ENCODE peak calls at places on chromosomes 3 and 15, in eight cellular contexts. S is putamen; O is NCI-H2029; Y is ELR; A is activated CD4-positive, alpha-beta T cell treated with anti-CD3 and anti-CD28 coated beads, Interleukin-2, amount 50 U/mL, for 4 hours; F is HFFc6; L is endodermal cell; W is activated T-cell treated with anti-CD3 and anti-CD28 coated beads for 1 hour. K is an unnamed sample.

GRCh38 chr3:187942658-187943241 is 197.5 kb upstream of the BCL6 start:
- DNase-seq in S (no peak), A (no peak), O (no peak), W (no peak), L (no peak), Y (no peak), F (no peak), K (no peak)

GRCh38 chr15:47484119-47484518 is 233.2 kb upstream of the SEMA6D start:
- DNase-seq in F (no peak), W (no peak), Y (peak), S (no peak), O (no peak), A (no peak), L (no peak), K (no peak)

GRCh38 chr15:76208786-76209424 is 102.4 kb downstream of the ETFA start:
- DNase-seq in S (no peak), W (no peak), F (no peak), A (no peak), Y (peak), O (peak), L (no peak), K (no peak)

GRCh38 chr15:70410371-70410975 is 312.8 kb upstream of the TLE3 start:
- DNase-seq in W (no peak), L (no peak), A (no peak), O (no peak), F (no peak), S (no peak), Y (no peak), K (no peak)

GRCh38 chr15:73986055-73986775 is 5.9 kb downstream of the STOML1 start:
- DNase-seq in L (no peak), W (no peak), Y (no peak), F (no peak), S (no peak), A (no peak), O (no peak), K (no peak)

GRCh38 chr15:31298707-31299172 is 27.9 kb upstream of the KLF13 start:
- DNase-seq in F (no peak), L (peak), W (no peak), O (no peak), A (no peak), Y (no peak), S (no peak), K (no peak)

GRCh38 chr3:15205934-15206661 is at the start of gene CAPN7:
- DNase-seq in F (peak), O (no peak), S (peak), L (peak), A (peak), W (peak), Y (peak), K (no peak)

GRCh38 chr3:151002582-151002981 is 30.1 kb upstream of the CLRN1 start:
- DNase-seq in Y (no peak), O (no peak), F (no peak), W (no peak), A (no peak), L (no peak), S (no peak), K (no peak)

GRCh38 chr3:28835751-28836150 is 445.1 kb upstream of the RBMS3 start:
- DNase-seq in W (no peak), F (no peak), Y (peak), L (peak), O (peak), A (no peak), S (no peak), K (no peak)

GRCh38 chr15:76935620-76936019 is 4.1 kb downstream of the RCN2 start:
- DNase-seq in S (no peak), L (no peak), A (no peak), W (no peak), O (peak), Y (no peak), F (no peak), K (no peak)

GRCh38 chr3:152879130-152879789 is 44.3 kb downstream of the P2RY1 start:
- DNase-seq in W (no peak), O (no peak), L (no peak), S (no peak), Y (no peak), A (no peak), F (no peak), K (no peak)

GRCh38 chr3:14630404-14631100 is 21.0 kb upstream of the CCDC174 start:
- DNase-seq in O (no peak), F (no peak), L (peak), S (no peak), W (no peak), A (no peak), Y (no peak), K (no peak)

GRCh38 chr3:45962033-45962432 is 18.8 kb downstream of the CXCR6 start:
- DNase-seq in O (no peak), L (no peak), Y (no peak), S (no peak), A (no peak), W (no peak), F (no peak), K (no peak)

GRCh38 chr15:69158843-69159240 is 1.6 kb upstream of the GLCE start:
- DNase-seq in Y (no peak), W (no peak), L (no peak), A (no peak), F (no peak), O (no peak), S (no peak), K (no peak)

GRCh38 chr15:93200448-93201226 is 111.6 kb upstream of the RGMA start:
- DNase-seq in A (no peak), F (no peak), W (no peak), S (no peak), O (no peak), Y (no peak), L (peak), K (no peak)

GRCh38 chr3:32340039-32340438 is 51.6 kb upstream of the CMTM7 start:
- DNase-seq in L (peak), Y (peak), S (peak), W (no peak), O (peak), F (peak), A (peak), K (peak)

GRCh38 chr15:74172751-74173544 is 562 bp upstream of the ISLR start:
- DNase-seq in Y (peak), O (no peak), W (no peak), F (no peak), L (peak), A (no peak), S (no peak), K (no peak)

GRCh38 chr3:50323614-50324199 is 1.2 kb upstream of the HYAL2 start:
- DNase-seq in A (no peak), L (no peak), F (no peak), W (no peak), O (no peak), S (no peak), Y (no peak), K (no peak)

GRCh38 chr3:31934018-31934417 is 47.0 kb downstream of the OSBPL10 start:
- DNase-seq in S (no peak), W (no peak), Y (no peak), F (no peak), O (no peak), A (no peak), L (no peak), K (peak)

GRCh38 chr3:59728509-59728908 is 678.7 kb upstream of the CFAP20DC start:
- DNase-seq in O (no peak), S (no peak), F (no peak), L (no peak), A (no peak), W (no peak), Y (no peak), K (no peak)

K was measured in GDM1.